ENCODE peak calls at places on chromosomes 11 and 22, in five cellular contexts. One of them, this sample, is unnamed.

GRCh38 chr11:26121466-26121865 is 210.5 kb upstream of the ANO3 start:
- DNase-seq in GM12865: no peak
- DNase-seq in GM03348: no peak
- DNase-seq in NCI-H1417: no peak
- DNase-seq in type B pancreatic cell: no peak
- DNase-seq in this sample: no peak

GRCh38 chr11:29227816-29228215 is 789.0 kb downstream of the KCNA4 start:
- DNase-seq in NCI-H1417: no peak
- DNase-seq in GM12865: no peak
- DNase-seq in GM03348: peak; percentile 15
- DNase-seq in type B pancreatic cell: no peak
- DNase-seq in this sample: no peak

GRCh38 chr11:17014321-17014773 is at the start of gene PLEKHA7:
- DNase-seq in GM12865: no peak
- DNase-seq in type B pancreatic cell: peak; percentile 72
- DNase-seq in NCI-H1417: no peak
- DNase-seq in GM03348: peak; percentile 42
- DNase-seq in this sample: no peak

GRCh38 chr11:68840661-68841653 is 759 bp downstream of the CPT1A start:
- DNase-seq in GM12865: peak; percentile 44
- DNase-seq in type B pancreatic cell: no peak
- DNase-seq in NCI-H1417: peak; percentile 66
- DNase-seq in GM03348: peak; percentile 76
- DNase-seq in this sample: no peak

GRCh38 chr11:1913271-1914060 is 6.0 kb upstream of the TNNT3 start:
- DNase-seq in GM03348: no peak
- DNase-seq in type B pancreatic cell: no peak
- DNase-seq in GM12865: no peak
- DNase-seq in NCI-H1417: no peak
- DNase-seq in this sample: no peak

GRCh38 chr11:116189378-116190170 is 583.2 kb downstream of the BUD13 start:
- DNase-seq in type B pancreatic cell: no peak
- DNase-seq in GM12865: no peak
- DNase-seq in GM03348: no peak
- DNase-seq in NCI-H1417: no peak
- DNase-seq in this sample: no peak

GRCh38 chr22:46797355-46797754 is 34.9 kb downstream of the TBC1D22A start:
- DNase-seq in type B pancreatic cell: no peak
- DNase-seq in GM12865: peak; percentile 57
- DNase-seq in GM03348: no peak
- DNase-seq in NCI-H1417: peak; percentile 1
- DNase-seq in this sample: no peak

GRCh38 chr11:122634507-122634906 is 21.0 kb upstream of the UBASH3B start:
- DNase-seq in type B pancreatic cell: no peak
- DNase-seq in GM12865: no peak
- DNase-seq in GM03348: peak; percentile 75
- DNase-seq in NCI-H1417: no peak
- DNase-seq in this sample: no peak

GRCh38 chr11:11022126-11022730 is 164.4 kb upstream of the ZBED5 start:
- DNase-seq in type B pancreatic cell: no peak
- DNase-seq in GM03348: peak; percentile 52
- DNase-seq in GM12865: peak; percentile 24
- DNase-seq in NCI-H1417: peak; percentile 51
- DNase-seq in this sample: no peak

GRCh38 chr22:45271667-45272188 is 13.0 kb upstream of the UPK3A start:
- DNase-seq in type B pancreatic cell: no peak
- DNase-seq in GM03348: no peak
- DNase-seq in NCI-H1417: no peak
- DNase-seq in GM12865: no peak
- DNase-seq in this sample: no peak

GRCh38 chr11:126359431-126360048 is 4.1 kb downstream of the ST3GAL4 start:
- DNase-seq in GM03348: peak; percentile 94
- DNase-seq in GM12865: no peak
- DNase-seq in type B pancreatic cell: no peak
- DNase-seq in NCI-H1417: no peak
- DNase-seq in this sample: peak; percentile 90

GRCh38 chr11:112773256-112773655 is 188.0 kb upstream of the NCAM1 start:
- DNase-seq in GM12865: no peak
- DNase-seq in NCI-H1417: peak; percentile 10
- DNase-seq in type B pancreatic cell: no peak
- DNase-seq in GM03348: no peak
- DNase-seq in this sample: no peak

GRCh38 chr11:1867381-1867780 is 14.5 kb downstream of the LSP1 start:
- DNase-seq in GM12865: no peak
- DNase-seq in type B pancreatic cell: no peak
- DNase-seq in NCI-H1417: no peak
- DNase-seq in GM03348: no peak
- DNase-seq in this sample: no peak

GRCh38 chr11:97977726-97978125 is 1043.0 kb upstream of the CNTN5 start:
- DNase-seq in NCI-H1417: no peak
- DNase-seq in type B pancreatic cell: no peak
- DNase-seq in GM12865: no peak
- DNase-seq in GM03348: no peak
- DNase-seq in this sample: no peak

GRCh38 chr22:37179126-37179470 is 8.9 kb downstream of the C1QTNF6 start:
- DNase-seq in GM03348: no peak
- DNase-seq in type B pancreatic cell: no peak
- DNase-seq in GM12865: no peak
- DNase-seq in NCI-H1417: no peak
- DNase-seq in this sample: no peak

GRCh38 chr11:31817621-31818493 is 6.7 kb upstream of the PAX6 start:
- DNase-seq in NCI-H1417: no peak
- DNase-seq in type B pancreatic cell: no peak
- DNase-seq in GM03348: no peak
- DNase-seq in GM12865: no peak
- DNase-seq in this sample: no peak

GRCh38 chr22:20575724-20576444 is 68.5 kb downstream of the MED15 start:
- DNase-seq in GM03348: no peak
- DNase-seq in type B pancreatic cell: no peak
- DNase-seq in NCI-H1417: no peak
- DNase-seq in GM12865: no peak
- DNase-seq in this sample: no peak

GRCh38 chr11:112352907-112353306 is 92.2 kb upstream of the PLET1 start:
- DNase-seq in GM03348: no peak
- DNase-seq in GM12865: no peak
- DNase-seq in type B pancreatic cell: no peak
- DNase-seq in NCI-H1417: no peak
- DNase-seq in this sample: no peak

GRCh38 chr11:102347526-102348331 is 715 bp downstream of the BIRC2 start:
- DNase-seq in NCI-H1417: peak; percentile 79
- DNase-seq in GM12865: peak; percentile 44
- DNase-seq in GM03348: peak; percentile 19
- DNase-seq in type B pancreatic cell: no peak
- DNase-seq in this sample: no peak

GRCh38 chr11:36033082-36033751 is 89.4 kb downstream of the LDLRAD3 start:
- DNase-seq in type B pancreatic cell: no peak
- DNase-seq in NCI-H1417: peak; percentile 11
- DNase-seq in GM03348: no peak
- DNase-seq in GM12865: no peak
- DNase-seq in this sample: no peak

GRCh38 chr11:71136095-71136845 is 116.1 kb downstream of the SHANK2 start:
- DNase-seq in GM03348: no peak
- DNase-seq in NCI-H1417: no peak
- DNase-seq in type B pancreatic cell: no peak
- DNase-seq in GM12865: no peak
- DNase-seq in this sample: no peak

GRCh38 chr11:113087716-113088115 is 126.5 kb downstream of the NCAM1 start:
- DNase-seq in NCI-H1417: no peak
- DNase-seq in GM12865: no peak
- DNase-seq in type B pancreatic cell: no peak
- DNase-seq in GM03348: no peak
- DNase-seq in this sample: no peak

GRCh38 chr22:25823276-25823675 is 81.3 kb downstream of the MYO18B start:
- DNase-seq in NCI-H1417: no peak
- DNase-seq in type B pancreatic cell: no peak
- DNase-seq in GM03348: no peak
- DNase-seq in GM12865: no peak
- DNase-seq in this sample: no peak

GRCh38 chr11:121797496-121797895 is 318.5 kb downstream of the BLID start:
- DNase-seq in GM12865: no peak
- DNase-seq in type B pancreatic cell: no peak
- DNase-seq in NCI-H1417: no peak
- DNase-seq in GM03348: no peak
- DNase-seq in this sample: no peak

GRCh38 chr11:11626128-11626527 is 4.3 kb upstream of the GALNT18 start:
- DNase-seq in GM12865: no peak
- DNase-seq in type B pancreatic cell: no peak
- DNase-seq in GM03348: no peak
- DNase-seq in NCI-H1417: no peak
- DNase-seq in this sample: no peak

GRCh38 chr22:35938226-35938625 is 90.4 kb downstream of the RBFOX2 start:
- DNase-seq in GM03348: peak; percentile 31
- DNase-seq in NCI-H1417: no peak
- DNase-seq in GM12865: no peak
- DNase-seq in type B pancreatic cell: no peak
- DNase-seq in this sample: no peak

GRCh38 chr11:27088353-27088752 is 47.7 kb downstream of the BBOX1 start:
- DNase-seq in GM12865: no peak
- DNase-seq in type B pancreatic cell: no peak
- DNase-seq in NCI-H1417: peak; percentile 26
- DNase-seq in GM03348: no peak
- DNase-seq in this sample: no peak